ENCODE peak calls at places on chromosomes 5 and 9, in nine cellular contexts. G is neural crest cell; S is stromal cell of bone marrow; L is T-cell; K is T follicular helper cell; W is OCI-LY7; F is sciatic nerve; X is left ventricle myocardium inferior; C is effector memory CD4-positive, alpha-beta T cell. V is an unnamed sample.

GRCh38 chr5:144156767-144157171 is 13.7 kb downstream of the YIPF5 start:
- DNase-seq in C (no peak), W (no peak), S (no peak), G (no peak), F (no peak), L (no peak), K (no peak), X (no peak), V (no peak)

GRCh38 chr5:149041242-149041641 is 21.6 kb downstream of the SH3TC2 start:
- DNase-seq in L (no peak), G (no peak), F (no peak), S (no peak), K (no peak), W (no peak), X (no peak), C (no peak), V (no peak)

GRCh38 chr9:125634040-125634717 is 72.8 kb downstream of the MAPKAP1 start:
- DNase-seq in K (no peak), W (peak; percentile 33), S (no peak), L (no peak), C (no peak), F (no peak), G (no peak), X (no peak), V (no peak)

GRCh38 chr5:102910240-102911226 is 155.4 kb downstream of the PAM start:
- DNase-seq in G (no peak), F (no peak), C (no peak), X (no peak), S (no peak), W (no peak), K (no peak), L (no peak), V (peak; percentile 10)

GRCh38 chr5:42542106-42542505 is 118.9 kb downstream of the GHR start:
- DNase-seq in L (no peak), S (no peak), K (no peak), W (no peak), G (no peak), X (no peak), C (no peak), F (no peak), V (no peak)

GRCh38 chr5:145829708-145830361 is 5.3 kb downstream of the PRELID2 start:
- DNase-seq in W (no peak), L (no peak), X (no peak), C (no peak), S (no peak), F (no peak), G (no peak), K (no peak), V (no peak)

GRCh38 chr9:83937861-83938455 is 16.7 kb upstream of the KIF27 start:
- DNase-seq in G (peak; percentile 21), L (peak; percentile 31), C (no peak), K (no peak), S (no peak), F (no peak), X (no peak), W (peak; percentile 80), V (peak; percentile 38)

GRCh38 chr9:101791938-101792337 is 53.5 kb upstream of the GRIN3A start:
- DNase-seq in S (peak; percentile 3), C (no peak), X (no peak), G (peak; percentile 64), F (no peak), K (no peak), W (peak; percentile 28), L (no peak), V (peak; percentile 38)

GRCh38 chr5:134458234-134458633 is 46.6 kb upstream of the CDKN2AIPNL start:
- DNase-seq in L (no peak), S (no peak), F (no peak), G (no peak), K (no peak), X (peak; percentile 73), C (no peak), W (no peak), V (peak; percentile 78)

V was measured in thyroid gland.